ENCODE peak calls at places on chromosomes 12 and 14, in seven cellular contexts. F is GM12892, I is H1, W is HepG2, H is K562, X is SK-N-SH, T is GM12878. L is an unnamed sample.

GRCh38 chr14:50560929-50561280 is 960 bp downstream of the ATL1 start:
- DNase-seq in F (peak; percentile 15), I (no peak), W (no peak), H (peak; percentile 5), X (peak; percentile 74), T (no peak), L (peak; percentile 9)

GRCh38 chr12:51244269-51244668 is 5.6 kb downstream of the DAZAP2 start:
- DNase-seq in F (no peak), I (no peak), W (no peak), H (no peak), X (no peak), T (no peak), L (no peak)

GRCh38 chr12:113341535-113341934 is 6.6 kb upstream of the SLC8B1 start:
- DNase-seq in F (no peak), I (no peak), W (no peak), H (no peak), X (no peak), T (no peak), L (no peak)

GRCh38 chr14:77097006-77097688 is 911 bp upstream of the CIPC start:
- DNase-seq in F (no peak), I (no peak), W (peak; percentile 17), H (no peak), X (no peak), T (no peak), L (no peak)

GRCh38 chr12:100799770-100800169 is 5.2 kb downstream of the ANO4 start:
- DNase-seq in F (no peak), I (no peak), W (no peak), H (no peak), X (no peak), T (no peak), L (no peak)

GRCh38 chr12:70338531-70338930 is 27.6 kb upstream of the KCNMB4 start:
- DNase-seq in F (no peak), I (no peak), W (no peak), H (no peak), X (no peak), T (no peak), L (no peak)

GRCh38 chr14:20631821-20632389 is 9.6 kb downstream of the OR6S1 start:
- DNase-seq in F (no peak), I (no peak), W (peak; percentile 83), H (peak; percentile 43), X (peak; percentile 34), T (no peak), L (no peak)

GRCh38 chr14:102691763-102692162 is 85.5 kb upstream of the TRAF3 start:
- DNase-seq in F (no peak), I (no peak), W (no peak), H (no peak), X (no peak), T (no peak), L (no peak)

GRCh38 chr12:110758922-110759321 is 16.2 kb upstream of the PPP1CC start:
- DNase-seq in F (no peak), I (no peak), W (no peak), H (no peak), X (no peak), T (no peak), L (no peak)

GRCh38 chr12:102954143-102954542 is 3.3 kb upstream of the ASCL1 start:
- DNase-seq in F (no peak), I (no peak), W (no peak), H (no peak), X (no peak), T (no peak), L (no peak)

GRCh38 chr12:62597253-62597652 is 130.6 kb downstream of the MON2 start:
- DNase-seq in F (no peak), I (no peak), W (no peak), H (no peak), X (no peak), T (no peak), L (no peak)

GRCh38 chr14:80664576-80664975 is 277.0 kb downstream of the CEP128 start:
- DNase-seq in F (no peak), I (no peak), W (peak; percentile 13), H (no peak), X (no peak), T (no peak), L (no peak)

GRCh38 chr12:89733579-89734201 is 25.1 kb upstream of the ATP2B1 start:
- DNase-seq in F (no peak), I (no peak), W (no peak), H (peak; percentile 8), X (no peak), T (no peak), L (no peak)

GRCh38 chr12:4584896-4585295 is 22.9 kb downstream of the DYRK4 start:
- DNase-seq in F (no peak), I (no peak), W (no peak), H (no peak), X (no peak), T (no peak), L (no peak)

GRCh38 chr14:95136631-95137030 is 20.7 kb downstream of the DICER1 start:
- DNase-seq in F (no peak), I (no peak), W (no peak), H (no peak), X (no peak), T (no peak), L (no peak)

GRCh38 chr12:67716817-67717216 is 68.3 kb downstream of the DYRK2 start:
- DNase-seq in F (no peak), I (no peak), W (peak; percentile 27), H (no peak), X (no peak), T (no peak), L (no peak)

GRCh38 chr12:3119192-3119744 is 42.1 kb downstream of the TSPAN9 start:
- DNase-seq in F (no peak), I (no peak), W (no peak), H (no peak), X (no peak), T (no peak), L (no peak)

GRCh38 chr12:26748741-26749431 is 84.1 kb downstream of the ITPR2 start:
- DNase-seq in F (no peak), I (no peak), W (no peak), H (no peak), X (no peak), T (peak; percentile 86), L (no peak)

GRCh38 chr14:38255673-38256357 is at the start of gene CLEC14A:
- DNase-seq in F (no peak), I (peak; percentile 3), W (no peak), H (no peak), X (no peak), T (no peak), L (no peak)

GRCh38 chr12:89706551-89707348 is 1.9 kb downstream of the ATP2B1 start:
- DNase-seq in F (no peak), I (no peak), W (no peak), H (no peak), X (peak; percentile 27), T (no peak), L (no peak)

GRCh38 chr12:121797937-121798801 is 4.7 kb upstream of the RHOF start:
- DNase-seq in F (no peak), I (no peak), W (no peak), H (peak; percentile 65), X (peak; percentile 83), T (no peak), L (no peak)
- TF ChIP-seq TAF1 in F (no peak), I (peak; percentile 22), W (no peak), H (peak; percentile 46), X (no peak), T (no peak), L (no peak)

DNA sequence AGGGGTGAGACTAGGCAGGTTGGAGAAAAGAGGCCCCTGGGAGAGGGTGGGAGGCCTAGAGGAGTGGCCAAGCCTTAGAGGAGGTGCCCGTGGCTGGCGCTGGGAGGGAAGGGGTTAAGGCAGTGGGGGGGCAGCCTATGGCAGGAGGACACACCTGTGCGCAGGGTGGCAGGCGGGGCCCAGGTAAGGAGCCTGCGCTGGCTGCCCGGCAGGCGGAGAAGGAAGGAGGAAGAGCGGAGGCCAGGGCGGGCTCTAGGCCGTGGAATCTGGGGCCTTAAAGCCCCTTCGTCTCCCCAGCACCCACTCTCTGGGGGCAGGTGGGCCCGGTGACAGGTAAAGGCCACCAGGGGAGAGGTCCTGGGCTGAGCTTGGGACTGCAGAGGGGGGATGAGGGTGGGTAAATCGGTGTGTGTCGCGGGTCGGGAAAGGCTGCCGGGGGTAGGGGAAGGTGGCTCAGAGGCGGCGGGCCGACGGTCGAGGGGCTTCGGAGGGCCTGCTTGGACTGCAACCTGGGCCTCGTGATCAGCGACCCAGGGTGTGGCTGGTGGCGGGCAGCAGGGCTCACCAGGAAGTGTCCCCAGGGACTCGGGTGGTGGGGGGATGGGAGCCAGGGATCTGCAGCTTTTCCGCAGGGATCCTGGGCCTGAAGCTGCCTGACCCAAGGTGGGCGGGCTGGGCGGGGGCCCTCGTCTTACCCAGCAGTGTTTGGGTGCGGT is 7.3 kb downstream of the PHB2 start:
- DNase-seq in F (no peak), I (no peak), W (no peak), H (no peak), X (peak; percentile 38), T (no peak), L (no peak)
- TF ChIP-seq TAF1 in F (no peak), I (peak; percentile 68), W (no peak), H (no peak), X (no peak), T (no peak), L (no peak)

DNA sequence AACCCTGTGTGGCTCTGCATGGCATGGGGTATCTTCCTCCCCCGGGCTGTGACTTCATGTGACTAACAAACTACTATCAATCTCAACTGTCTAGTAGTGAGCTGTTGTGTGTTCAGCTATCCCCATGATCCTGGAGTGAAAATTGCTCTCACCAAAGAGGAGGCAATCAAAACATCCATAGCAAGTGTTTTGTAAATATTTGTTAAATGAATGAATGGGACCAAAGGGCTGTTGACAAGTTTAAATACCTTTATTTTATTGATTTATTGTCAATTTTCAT is 138.1 kb upstream of the CPM start:
- DNase-seq in F (no peak), I (no peak), W (no peak), H (no peak), X (no peak), T (no peak), L (no peak)
- TF ChIP-seq TAF1 in F (no peak), I (no peak), W (no peak), H (no peak), X (no peak), T (no peak), L (no peak)

GRCh38 chr14:75226755-75227544 is 50.5 kb upstream of the TMED10 start:
- DNase-seq in F (no peak), I (no peak), W (no peak), H (no peak), X (no peak), T (no peak), L (no peak)

GRCh38 chr14:75222208-75222701 is 45.8 kb upstream of the TMED10 start:
- DNase-seq in F (peak; percentile 33), I (peak; percentile 47), W (no peak), H (peak; percentile 34), X (no peak), T (peak; percentile 53), L (no peak)

GRCh38 chr14:75221797-75222196 is 45.4 kb upstream of the TMED10 start:
- DNase-seq in F (no peak), I (no peak), W (no peak), H (no peak), X (no peak), T (no peak), L (no peak)

GRCh38 chr14:75223664-75224154 is 47.3 kb upstream of the TMED10 start:
- DNase-seq in F (no peak), I (no peak), W (no peak), H (no peak), X (no peak), T (peak; percentile 75), L (no peak)

DNA sequence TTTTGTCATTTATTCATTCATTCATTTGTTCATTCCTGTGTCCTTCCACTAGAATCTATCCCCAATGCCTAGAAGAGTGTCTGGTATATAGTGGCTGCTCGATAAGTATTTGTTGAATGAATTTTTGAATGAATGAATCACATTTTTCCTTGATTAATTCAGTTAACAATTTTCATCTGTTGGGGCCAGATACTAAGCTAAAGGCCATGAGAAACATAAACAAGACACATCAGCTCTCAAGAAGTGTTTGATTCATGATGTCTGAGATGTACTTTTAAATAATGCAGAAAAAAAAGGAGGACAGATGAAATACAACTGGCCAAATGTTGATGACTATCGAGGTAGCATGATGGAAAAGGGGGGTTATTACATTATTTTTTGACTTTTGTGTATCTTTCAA is 48.1 kb upstream of the TMED10 start:
- DNase-seq in F (no peak), I (no peak), W (no peak), H (no peak), X (no peak), T (no peak), L (no peak)
- TF ChIP-seq TAF1 in F (no peak), I (no peak), W (no peak), H (no peak), X (no peak), T (no peak), L (no peak)

L was measured in GM12891.